ENCODE peak calls at places on chromosomes 13 and 19, in five cellular contexts. O is SK-N-SH, M is K562, F is GM12878, C is HepG2. X is an unnamed sample.

GRCh38 chr19:10737680-10738079 is 19.8 kb downstream of the DNM2 start:
- DNase-seq in O (no peak), M (no peak), F (no peak), C (no peak), X (no peak)

GRCh38 chr13:30355405-30355741 is 48.0 kb upstream of the KATNAL1 start:
- DNase-seq in O (peak), M (peak), F (no peak), C (peak), X (no peak)

GRCh38 chr13:50914301-50914700 is 4.7 kb downstream of the RNASEH2B start:
- DNase-seq in O (no peak), M (no peak), F (no peak), C (no peak), X (no peak)

GRCh38 chr19:30227661-30228112 is 144.5 kb upstream of the ZNF536 start:
- DNase-seq in O (peak), M (peak), F (no peak), C (peak), X (peak)

GRCh38 chr19:23520441-23520840 is 125.2 kb upstream of the ZNF91 start:
- DNase-seq in O (no peak), M (no peak), F (no peak), C (no peak), X (no peak)

GRCh38 chr19:30708416-30708815 is 336.2 kb downstream of the ZNF536 start:
- DNase-seq in O (no peak), M (no peak), F (no peak), C (no peak), X (no peak)

GRCh38 chr19:35224681-35225604 is 3.6 kb downstream of the FAM187B start:
- DNase-seq in O (no peak), M (peak), F (no peak), C (no peak), X (no peak)

GRCh38 chr13:41224113-41225110 is 30.0 kb upstream of the KBTBD7 start:
- DNase-seq in O (no peak), M (no peak), F (no peak), C (no peak), X (no peak)

GRCh38 chr13:46119883-46120614 is 15.2 kb upstream of the CPB2 start:
- DNase-seq in O (no peak), M (peak), F (no peak), C (no peak), X (peak)

DNA sequence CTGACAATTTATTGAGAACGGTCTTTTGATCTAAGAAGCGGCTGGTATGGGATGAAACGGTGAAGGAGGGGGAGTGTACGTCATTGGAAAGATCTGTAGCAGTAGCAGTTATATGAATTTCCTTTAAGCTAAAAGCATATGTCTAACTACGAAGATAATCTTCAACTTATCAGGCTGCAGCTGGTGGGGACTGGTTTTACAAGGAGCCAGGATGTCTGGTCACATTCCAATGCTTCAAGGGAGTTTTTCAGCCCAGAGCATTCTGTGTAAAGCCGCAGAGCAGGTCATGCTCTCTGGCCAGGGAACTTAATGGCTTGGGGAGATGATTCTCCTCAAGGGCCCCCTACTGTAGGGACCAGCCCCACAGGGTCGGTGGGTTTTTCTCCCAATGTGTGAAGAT is 29.2 kb downstream of the CLEC4M start:
- DNase-seq in O (no peak), M (no peak), F (no peak), C (no peak), X (no peak)
- TF ChIP-seq USF2 in O (no peak), M (no peak), F (no peak), C (no peak), X (no peak)

DNA sequence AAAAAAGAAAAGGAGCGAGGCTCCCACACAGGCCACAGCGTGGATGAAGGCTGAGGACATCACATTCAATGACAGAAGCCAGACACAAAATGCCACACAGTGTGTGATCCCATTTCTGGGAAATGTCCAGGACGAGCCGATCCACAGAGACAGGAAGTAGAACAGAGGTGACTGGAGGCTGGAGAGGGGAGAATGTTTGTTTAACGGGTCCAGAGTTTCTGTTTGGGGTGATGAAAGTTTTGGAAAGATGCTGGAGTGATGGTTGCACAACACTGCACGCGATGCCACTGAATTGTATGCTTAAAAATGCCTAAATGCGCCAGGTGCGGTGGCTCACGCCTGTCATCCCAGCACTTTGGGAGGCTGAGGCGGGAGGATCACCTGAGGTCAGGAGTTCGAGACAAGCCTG is 650 bp upstream of the FUT5 start:
- DNase-seq in O (peak), M (no peak), F (no peak), C (peak), X (no peak)
- TF ChIP-seq REST in O (no peak), M (no peak), F (no peak), C (no peak), X (no peak)

DNA sequence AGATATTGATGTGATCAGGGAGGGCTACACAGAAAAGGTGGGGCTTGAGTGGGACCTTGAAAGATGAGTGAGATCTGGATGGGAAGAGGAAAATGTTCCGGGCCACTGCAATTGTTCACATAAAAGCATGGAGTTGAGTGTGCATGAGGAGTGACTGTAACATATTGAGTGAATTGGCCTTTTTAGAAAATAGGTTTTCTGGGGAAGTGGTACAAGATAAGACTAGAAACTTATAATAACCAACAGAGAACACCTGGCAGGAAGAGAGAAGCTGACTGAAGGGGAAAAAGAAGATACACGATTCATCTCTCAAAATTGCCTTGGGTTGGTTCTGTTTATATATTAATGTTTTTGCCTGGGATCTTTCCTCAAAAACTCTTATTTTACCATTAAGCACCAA is 32.2 kb downstream of the SLC10A2 start:
- DNase-seq in O (no peak), M (no peak), F (no peak), C (no peak), X (no peak)
- TF ChIP-seq USF2 in O (no peak), M (no peak), F (no peak), C (no peak), X (no peak)

GRCh38 chr13:80052286-80052685 is 288.6 kb downstream of the SPRY2 start:
- DNase-seq in O (no peak), M (no peak), F (no peak), C (no peak), X (no peak)

GRCh38 chr13:80047406-80047805 is 293.5 kb downstream of the SPRY2 start:
- DNase-seq in O (no peak), M (no peak), F (no peak), C (no peak), X (no peak)

GRCh38 chr13:80050252-80050651 is 290.7 kb downstream of the SPRY2 start:
- DNase-seq in O (no peak), M (no peak), F (no peak), C (no peak), X (no peak)

GRCh38 chr13:80048030-80048429 is 292.9 kb downstream of the SPRY2 start:
- DNase-seq in O (no peak), M (no peak), F (no peak), C (no peak), X (no peak)

DNA sequence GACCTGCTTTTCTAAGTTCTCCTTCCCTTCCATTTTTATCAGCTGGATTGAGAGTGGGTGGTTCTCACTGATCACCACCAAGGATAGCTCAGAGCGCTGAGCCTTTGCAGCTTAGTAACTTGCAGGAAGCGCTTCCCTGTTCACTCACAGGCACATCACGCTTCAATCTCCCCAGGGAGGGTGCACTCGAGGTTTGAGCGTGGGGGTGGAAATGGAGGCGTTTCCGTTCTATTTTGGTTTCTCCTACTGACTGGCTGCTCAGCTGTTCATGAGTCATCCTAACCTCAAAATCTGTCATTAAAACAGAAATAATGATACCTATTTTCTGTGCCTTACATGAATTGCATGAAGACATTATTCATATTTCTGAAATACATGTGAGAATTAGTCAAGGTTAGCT is 292.1 kb downstream of the SPRY2 start:
- DNase-seq in O (no peak), M (peak), F (peak), C (no peak), X (peak)
- TF ChIP-seq REST in O (peak), M (no peak), F (no peak), C (no peak), X (no peak)

GRCh38 chr13:98083507-98083906 is 59.4 kb upstream of the FARP1 start:
- DNase-seq in O (no peak), M (no peak), F (no peak), C (no peak), X (no peak)

GRCh38 chr13:98080280-98080679 is 62.6 kb upstream of the FARP1 start:
- DNase-seq in O (no peak), M (no peak), F (no peak), C (no peak), X (no peak)

GRCh38 chr13:98089246-98089645 is 53.6 kb upstream of the FARP1 start:
- DNase-seq in O (no peak), M (no peak), F (no peak), C (no peak), X (no peak)

GRCh38 chr13:98089826-98090225 is 53.1 kb upstream of the FARP1 start:
- DNase-seq in O (no peak), M (no peak), F (no peak), C (no peak), X (no peak)

DNA sequence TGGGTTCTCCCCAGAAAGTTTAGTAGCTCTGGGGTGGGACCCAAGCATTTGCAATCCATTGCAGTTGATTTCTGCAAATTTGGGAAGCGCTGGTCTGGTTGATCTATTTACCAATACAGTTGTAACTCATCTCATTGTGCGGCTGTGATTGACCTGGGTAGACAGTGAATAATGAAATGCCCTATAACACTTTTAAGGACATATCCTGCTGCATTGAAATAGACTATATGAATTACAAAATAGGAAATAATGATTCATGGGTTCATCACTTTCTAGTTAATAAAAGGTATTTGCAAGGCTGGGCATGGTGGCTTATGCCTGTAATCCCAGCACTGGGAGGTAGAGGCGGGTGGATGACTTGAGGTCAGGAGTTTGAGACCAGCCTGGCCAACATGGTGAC is 59.0 kb upstream of the FARP1 start:
- DNase-seq in O (no peak), M (no peak), F (no peak), C (no peak), X (no peak)
- TF ChIP-seq USF2 in O (no peak), M (no peak), F (no peak), C (no peak), X (no peak)

GRCh38 chr19:1324792-1325567 is 39.3 kb downstream of the EFNA2 start:
- DNase-seq in O (peak), M (peak), F (no peak), C (peak), X (peak)
- TF ChIP-seq REST in O (no peak), M (no peak), F (no peak), C (no peak), X (no peak)

GRCh38 chr19:19385900-19386339 is 19.6 kb upstream of the GATAD2A start:
- DNase-seq in O (no peak), M (no peak), F (no peak), C (no peak), X (no peak)
- TF ChIP-seq USF2 in O (no peak), M (no peak), F (no peak), C (no peak), X (no peak)

DNA sequence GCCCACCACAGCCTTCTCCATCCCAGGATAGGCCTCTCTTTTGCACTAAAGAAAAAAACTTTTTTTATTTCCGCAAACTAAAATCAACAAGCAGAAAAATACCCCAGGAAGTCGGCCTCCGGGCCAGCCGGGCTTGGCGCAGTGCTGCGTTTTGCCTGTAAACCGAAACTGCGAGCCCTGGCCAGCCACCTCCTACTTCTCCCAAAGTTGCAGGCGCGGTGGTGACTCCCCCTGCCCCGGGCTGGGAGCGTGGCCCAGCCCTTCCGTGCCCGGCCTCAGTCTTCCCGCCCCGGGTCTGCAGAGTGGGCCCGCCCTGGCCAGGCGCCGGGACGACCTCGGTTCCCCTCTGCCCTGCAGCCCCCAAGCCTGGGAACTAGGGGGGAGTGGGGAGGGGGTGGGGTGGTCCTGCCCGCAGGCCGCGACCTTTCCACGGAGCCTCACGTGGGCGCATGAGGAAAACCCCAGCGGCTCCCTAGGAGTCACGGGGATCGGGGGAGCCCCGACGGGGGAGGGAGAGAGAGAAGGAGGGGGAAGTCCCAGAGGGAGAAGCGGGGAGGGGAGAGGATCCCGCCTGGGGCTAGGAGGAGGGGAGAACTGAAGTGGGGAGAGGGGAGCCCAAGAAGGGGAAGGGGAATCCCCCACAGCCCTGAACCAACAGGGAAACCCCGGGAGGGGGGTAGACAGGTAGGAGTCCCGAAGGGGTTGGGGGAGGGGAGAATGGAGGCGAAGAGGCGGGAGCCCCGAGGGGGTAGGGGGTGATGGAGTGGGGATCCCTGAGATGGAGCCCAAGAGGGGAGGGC is 3.0 kb downstream of the GADD45B start:
- DNase-seq in O (no peak), M (no peak), F (no peak), C (no peak), X (peak)
- TF ChIP-seq REST in O (no peak), M (no peak), F (peak), C (no peak), X (no peak)

GRCh38 chr19:54462072-54462712 is 1.4 kb downstream of the LENG9 start:
- DNase-seq in O (no peak), M (no peak), F (no peak), C (no peak), X (no peak)
- TF ChIP-seq USF2 in O (no peak), M (no peak), F (no peak), C (no peak), X (no peak)